ENCODE peak calls at places on chromosomes 13 and 19, in eight cellular contexts. X, B, I, G, H, U, K and C are unnamed samples.

GRCh38 chr13:43583331-43583730 is 203.4 kb downstream of the ENOX1 start:
- DNase-seq in I (no peak), H (no peak), U (no peak), G (no peak), K (no peak), X (no peak), B (no peak), C (no peak)

GRCh38 chr19:42023121-42023942 is 29.3 kb upstream of the ATP1A3 start:
- DNase-seq in K (no peak), B (no peak), H (no peak), X (peak), U (no peak), G (peak), I (no peak), C (no peak)

GRCh38 chr19:1468274-1469199 is 10.5 kb downstream of the C19orf25 start:
- DNase-seq in I (no peak), H (no peak), B (no peak), K (no peak), U (no peak), X (peak), G (no peak), C (no peak)

GRCh38 chr19:32104465-32105235 is 240.8 kb upstream of the ZNF507 start:
- DNase-seq in H (no peak), K (no peak), B (no peak), I (no peak), U (no peak), X (no peak), G (no peak), C (no peak)

GRCh38 chr19:6890421-6890913 is 3.1 kb downstream of the ADGRE1 start:
- DNase-seq in B (no peak), U (no peak), X (no peak), I (no peak), H (no peak), K (no peak), G (no peak), C (no peak)

GRCh38 chr13:48954086-48954485 is 21.6 kb upstream of the FNDC3A start:
- DNase-seq in I (no peak), B (no peak), G (no peak), H (no peak), U (no peak), K (no peak), X (peak), C (no peak)

GRCh38 chr13:99151516-99151915 is 49.1 kb upstream of the UBAC2 start:
- DNase-seq in K (no peak), X (peak), U (no peak), G (no peak), H (no peak), I (no peak), B (no peak), C (no peak)

GRCh38 chr13:111043575-111043982 is 71.5 kb upstream of the ARHGEF7 start:
- DNase-seq in G (no peak), H (no peak), B (no peak), I (no peak), X (no peak), U (no peak), K (no peak), C (peak)

GRCh38 chr19:45098521-45099464 is 5.8 kb downstream of the PPP1R37 start:
- DNase-seq in K (no peak), I (peak), H (no peak), G (no peak), B (no peak), U (no peak), X (peak), C (peak)

GRCh38 chr19:2636897-2637683 is 65.4 kb downstream of the GNG7 start:
- DNase-seq in G (peak), U (peak), I (peak), X (peak), B (peak), K (no peak), H (peak), C (peak)

GRCh38 chr19:11538232-11539036 is at the start of gene CNN1:
- DNase-seq in H (peak), G (no peak), I (peak), B (peak), X (peak), U (peak), K (peak), C (peak)

GRCh38 chr19:4754248-4754647 is 30.6 kb upstream of the DPP9 start:
- DNase-seq in X (peak), U (no peak), H (no peak), K (no peak), B (peak), I (no peak), G (no peak), C (no peak)

GRCh38 chr13:31824705-31825512 is 85.6 kb downstream of the RXFP2 start:
- DNase-seq in B (no peak), X (peak), K (no peak), G (no peak), H (no peak), I (no peak), U (no peak), C (no peak)

GRCh38 chr13:99196466-99197256 is 4.0 kb upstream of the UBAC2 start:
- DNase-seq in X (no peak), K (no peak), I (no peak), G (no peak), U (no peak), H (no peak), B (no peak), C (no peak)

GRCh38 chr19:33683881-33684549 is 62.3 kb downstream of the CHST8 start:
- DNase-seq in H (no peak), I (peak), X (peak), G (no peak), K (no peak), B (peak), U (peak), C (no peak)

GRCh38 chr13:100787899-100788298 is 113.3 kb upstream of the TMTC4 start:
- DNase-seq in X (no peak), K (no peak), I (no peak), H (no peak), B (no peak), G (no peak), U (no peak), C (no peak)

GRCh38 chr13:114237415-114238112 is 2.9 kb downstream of the CDC16 start:
- DNase-seq in B (no peak), K (no peak), G (no peak), U (no peak), H (no peak), X (no peak), I (no peak), C (no peak)

GRCh38 chr19:13637664-13638063 is 126.7 kb upstream of the MRI1 start:
- DNase-seq in G (no peak), U (no peak), X (peak), H (no peak), I (no peak), B (no peak), K (no peak), C (no peak)

GRCh38 chr19:1236566-1236965 is 1.2 kb downstream of the CBARP start:
- DNase-seq in U (no peak), G (peak), I (no peak), H (no peak), X (no peak), K (no peak), B (no peak), C (no peak)

GRCh38 chr19:37964109-37964508 is 57.1 kb downstream of the SIPA1L3 start:
- DNase-seq in H (no peak), X (peak), U (no peak), K (peak), G (no peak), B (no peak), I (no peak), C (no peak)

GRCh38 chr13:35549481-35549880 is 73.0 kb upstream of the MAB21L1 start:
- DNase-seq in K (no peak), I (peak), H (no peak), G (no peak), U (no peak), B (no peak), X (peak), C (no peak)

GRCh38 chr19:49978324-49978723 is 17.4 kb upstream of the SIGLEC11 start:
- DNase-seq in H (no peak), K (no peak), U (no peak), X (no peak), I (no peak), B (no peak), G (no peak), C (no peak)

GRCh38 chr19:35757231-35757748 is 461 bp upstream of the HSPB6 start:
- DNase-seq in X (peak), B (peak), I (peak), G (peak), U (peak), H (peak), K (peak), C (peak)

GRCh38 chr13:79937311-79938243 is 403.3 kb downstream of the SPRY2 start:
- DNase-seq in U (no peak), K (no peak), H (no peak), G (no peak), X (no peak), I (no peak), B (no peak), C (no peak)

GRCh38 chr13:18998389-18998788 is 183.2 kb downstream of the TUBA3C start:
- DNase-seq in G (no peak), B (no peak), K (no peak), U (no peak), H (no peak), X (no peak), I (no peak), C (no peak)

GRCh38 chr19:9939301-9939913 is 3.1 kb upstream of the OLFM2 start:
- DNase-seq in X (peak), B (no peak), I (no peak), U (no peak), K (no peak), H (no peak), G (no peak), C (no peak)

GRCh38 chr19:16531380-16531669 is 10.9 kb downstream of the CHERP start:
- DNase-seq in G (no peak), H (no peak), K (no peak), I (no peak), B (no peak), U (no peak), X (no peak), C (no peak)

GRCh38 chr19:3665681-3666544 is 34.4 kb downstream of the PIP5K1C start:
- DNase-seq in G (peak), H (peak), I (peak), B (peak), K (peak), X (no peak), U (peak), C (peak)

GRCh38 chr13:65600702-65601101 is 1629.4 kb downstream of the PCDH9 start:
- DNase-seq in I (no peak), U (no peak), B (no peak), X (peak), H (no peak), K (no peak), G (no peak), C (no peak)

GRCh38 chr13:94550030-94550738 is 45.8 kb downstream of the TGDS start:
- DNase-seq in G (no peak), H (no peak), U (no peak), I (peak), X (peak), K (no peak), B (peak), C (no peak)

GRCh38 chr19:3671680-3672574 is 28.3 kb downstream of the PIP5K1C start:
- DNase-seq in X (peak), H (peak), K (no peak), B (no peak), U (no peak), G (no peak), I (no peak), C (no peak)

GRCh38 chr19:51712461-51713081 is 11.2 kb downstream of the HAS1 start:
- DNase-seq in I (no peak), H (no peak), U (no peak), X (peak), K (no peak), G (no peak), B (peak), C (no peak)

GRCh38 chr13:48508001-48508400 is 24.9 kb downstream of the RCBTB2 start:
- DNase-seq in X (no peak), U (no peak), I (no peak), K (no peak), H (no peak), B (no peak), G (no peak), C (no peak)

GRCh38 chr13:50911051-50911690 is 1.6 kb downstream of the RNASEH2B start:
- DNase-seq in U (no peak), H (no peak), I (no peak), G (peak), K (no peak), B (no peak), X (no peak), C (no peak)

GRCh38 chr13:50909605-50910482 is at the start of gene RNASEH2B:
- DNase-seq in U (peak), I (peak), K (peak), H (peak), G (peak), X (peak), B (peak), C (peak)

GRCh38 chr13:50908371-50908770 is 1.2 kb upstream of the RNASEH2B start:
- DNase-seq in U (no peak), I (no peak), H (no peak), K (no peak), B (no peak), X (no peak), G (no peak), C (no peak)

GRCh38 chr13:50911937-50912624 is 2.5 kb downstream of the RNASEH2B start:
- DNase-seq in X (peak), B (peak), I (peak), U (peak), G (peak), H (peak), K (peak), C (peak)

DNA sequence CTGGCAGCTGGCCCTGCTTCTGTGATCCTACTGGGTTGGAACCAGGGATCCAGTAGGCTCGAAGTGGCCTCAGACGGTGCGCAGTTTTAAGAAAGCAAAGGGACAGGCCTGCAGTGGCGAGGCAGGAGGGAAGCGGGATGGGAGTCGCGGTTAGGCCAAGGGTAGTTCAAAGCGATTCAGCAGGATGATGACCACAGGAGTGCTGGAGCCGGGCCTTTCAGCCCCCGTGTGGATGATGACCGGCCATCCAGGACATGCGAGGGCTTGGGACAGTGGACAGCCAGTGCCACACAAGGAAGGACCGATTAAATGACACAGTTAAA is 853 bp downstream of the RNASEH2B start:
- DNase-seq in X (peak), K (peak), B (peak), H (peak), I (no peak), G (peak), U (peak), C (no peak)
- H3K27ac ChIP-seq in X (peak), K (peak), B (peak), H (peak), I (peak), G (peak), U (peak), C (peak)

GRCh38 chr19:19488875-19489690 is 26.3 kb downstream of the TSSK6 start:
- DNase-seq in I (peak), B (peak), U (peak), G (peak), H (peak), X (peak), K (peak), C (peak)
- H3K4me3 ChIP-seq in I (no peak), B (no peak), U (no peak), G (no peak), H (no peak), X (no peak), K (peak), C (peak)

DNA sequence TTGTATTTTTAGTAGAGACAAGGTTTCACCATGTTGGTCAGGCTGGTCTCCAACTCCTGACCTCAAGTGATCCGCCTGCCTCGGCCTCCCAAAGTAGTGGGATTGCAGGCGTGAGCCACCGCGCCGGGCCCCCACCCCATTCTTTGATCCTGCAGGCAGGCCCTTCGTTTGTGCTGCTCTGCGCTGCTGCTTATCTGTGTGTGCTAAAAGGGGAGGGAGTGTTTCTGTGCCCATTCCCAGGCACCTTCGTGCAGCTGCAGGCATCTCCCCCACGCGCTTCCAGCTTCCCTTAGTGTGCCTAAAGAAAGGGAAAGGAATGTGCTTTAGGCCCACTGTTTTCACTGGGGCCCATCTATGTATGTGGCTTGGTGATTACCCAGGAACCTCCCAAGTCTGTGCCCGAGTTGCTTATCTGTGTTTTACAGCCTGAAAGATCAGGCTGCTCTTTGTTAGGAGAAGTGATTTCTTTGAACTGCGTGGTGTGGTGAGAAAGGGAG is 27.2 kb downstream of the EPN1 start:
- DNase-seq in B (peak), G (peak), U (no peak), H (peak), I (no peak), X (no peak), K (peak), C (no peak)
- H3K27ac ChIP-seq in B (no peak), G (no peak), U (no peak), H (no peak), I (no peak), X (no peak), K (no peak), C (no peak)

DNA sequence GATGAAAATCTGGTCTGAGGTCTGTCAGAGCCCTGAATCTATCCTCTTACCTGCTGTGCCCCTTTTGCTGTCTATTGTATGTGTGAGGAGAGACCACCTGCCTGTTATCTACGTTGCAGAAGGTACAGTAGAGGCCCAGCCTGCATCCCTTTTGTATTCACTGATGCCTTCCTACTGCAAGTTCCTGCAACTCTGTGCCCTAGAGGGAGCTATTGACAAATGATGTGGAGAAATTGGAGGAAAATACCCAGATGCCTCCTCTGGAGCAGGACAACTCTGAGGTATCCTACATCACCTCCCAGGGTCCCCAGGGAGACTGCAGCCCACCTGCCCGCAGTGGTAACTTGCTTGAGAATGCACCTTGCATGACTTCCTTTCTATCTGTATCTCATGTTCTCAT is 33.7 kb downstream of the SIAH3 start:
- DNase-seq in H (no peak), G (no peak), I (no peak), B (no peak), K (no peak), U (no peak), X (no peak), C (no peak)
- H3K4me3 ChIP-seq in H (no peak), G (no peak), I (no peak), B (no peak), K (no peak), U (no peak), X (no peak), C (no peak)

DNA sequence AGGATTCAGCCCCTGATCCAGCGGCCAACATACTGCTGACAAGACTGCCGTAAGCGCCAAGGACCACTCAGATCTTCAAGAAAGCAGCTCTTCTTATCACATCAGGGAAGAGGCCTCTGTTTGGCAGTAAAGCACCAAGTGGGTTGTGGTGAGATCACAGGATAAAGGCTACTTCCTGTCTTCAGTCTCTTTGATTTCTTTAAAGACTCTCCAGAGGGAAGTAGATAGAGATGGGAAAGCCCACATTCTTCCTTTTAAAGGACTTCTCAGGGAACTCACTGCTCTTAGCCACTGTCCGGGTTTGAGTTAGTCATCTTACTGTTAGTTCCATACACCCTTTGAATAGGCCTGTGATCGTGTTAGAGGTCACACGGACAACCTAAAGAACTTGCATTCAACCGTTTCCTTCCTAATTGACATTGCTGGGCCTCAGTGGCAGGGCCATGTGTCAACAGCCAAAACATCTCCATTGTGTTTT is 47.2 kb upstream of the POMP start:
- DNase-seq in I (no peak), U (no peak), K (no peak), G (no peak), X (peak), H (no peak), B (no peak), C (no peak)
- H3K27ac ChIP-seq in I (no peak), U (no peak), K (no peak), G (no peak), X (no peak), H (no peak), B (no peak), C (no peak)

GRCh38 chr13:21341637-21342422 is 117.3 kb downstream of the ZDHHC20 start:
- DNase-seq in G (no peak), H (no peak), U (no peak), B (no peak), X (no peak), K (no peak), I (no peak), C (no peak)
- H3K4me3 ChIP-seq in G (no peak), H (no peak), U (no peak), B (no peak), X (no peak), K (no peak), I (no peak), C (no peak)

GRCh38 chr13:97239943-97240788 is 18.0 kb downstream of the MBNL2 start:
- DNase-seq in H (no peak), B (no peak), K (no peak), U (no peak), G (no peak), X (no peak), I (no peak), C (no peak)
- H3K27ac ChIP-seq in H (peak), B (no peak), K (peak), U (no peak), G (no peak), X (no peak), I (no peak), C (peak)

DNA sequence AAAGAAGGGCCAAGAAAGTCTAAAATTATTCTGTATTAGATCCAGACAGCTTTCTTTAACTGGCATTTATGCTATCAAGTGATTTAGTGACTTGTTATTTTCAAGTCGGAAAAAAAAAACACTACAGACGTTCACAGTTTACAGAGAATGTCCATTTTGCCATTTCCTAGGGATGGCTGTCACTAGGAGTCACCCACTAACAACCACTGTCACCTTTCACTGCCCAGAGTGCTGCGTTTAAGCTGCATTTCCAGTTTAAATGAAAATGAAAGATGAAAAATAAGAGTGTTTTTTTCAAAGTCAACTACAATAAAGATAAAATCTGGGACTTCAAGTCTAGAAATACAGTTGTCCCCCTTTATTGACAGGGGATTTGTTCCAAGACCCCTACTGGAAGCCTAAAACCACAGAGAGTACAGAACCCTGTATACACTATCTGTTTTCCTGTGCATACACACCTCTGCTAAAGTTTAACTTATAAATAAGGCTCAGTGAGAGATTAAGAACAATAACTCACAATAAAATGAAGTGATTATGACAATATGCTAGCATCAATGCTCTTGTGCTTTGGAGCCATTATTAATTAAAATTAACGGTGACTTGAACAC is 112.5 kb downstream of the SACS start:
- DNase-seq in H (no peak), I (no peak), K (no peak), G (no peak), U (no peak), B (no peak), X (no peak), C (no peak)
- H3K4me3 ChIP-seq in H (no peak), I (no peak), K (peak), G (peak), U (no peak), B (no peak), X (no peak), C (peak)